ENCODE peak calls at places on chromosomes 4 and X, in ten cellular contexts. U, Z, V, Y, O, G, Q, T, A and W are unnamed samples.

GRCh38 chr4:176002007-176002623 is 63.5 kb upstream of the WDR17 start:
- DNase-seq in T (no peak), U (peak; percentile 63), A (no peak), Q (no peak), G (peak; percentile 31), Y (peak; percentile 87), V (peak; percentile 61), Z (peak; percentile 47), O (peak; percentile 33), W (no peak)

GRCh38 chr4:112523008-112523440 is 7.0 kb upstream of the NEUROG2 start:
- DNase-seq in O (peak; percentile 64), Y (peak; percentile 84), V (no peak), Q (peak; percentile 66), A (no peak), U (peak; percentile 81), Z (no peak), G (peak; percentile 57), T (no peak), W (no peak)

GRCh38 chr4:43132010-43132582 is 239.6 kb downstream of the GRXCR1 start:
- DNase-seq in Z (peak; percentile 34), T (no peak), A (no peak), Y (peak; percentile 39), U (peak; percentile 76), Q (peak; percentile 66), O (peak; percentile 85), G (peak; percentile 65), V (no peak), W (no peak)

GRCh38 chrX:70439016-70439415 is 5.6 kb upstream of the DLG3 start:
- DNase-seq in Y (no peak), U (no peak), Q (no peak), O (no peak), T (no peak), Z (no peak), G (peak; percentile 34), V (no peak), A (no peak), W (no peak)

GRCh38 chrX:39416547-39417262 is 615.4 kb downstream of the MID1IP1 start:
- DNase-seq in V (no peak), A (no peak), T (no peak), U (no peak), Z (no peak), Y (no peak), O (no peak), Q (no peak), G (no peak), W (no peak)

GRCh38 chrX:109774136-109774535 is 41.1 kb upstream of the ACSL4 start:
- DNase-seq in Y (no peak), Z (no peak), Q (no peak), V (no peak), G (no peak), O (no peak), U (no peak), T (no peak), A (no peak), W (no peak)

GRCh38 chrX:103477496-103477895 is 41.8 kb downstream of the RAB40A start:
- DNase-seq in O (no peak), U (no peak), Q (peak; percentile 42), A (no peak), T (no peak), Z (no peak), V (no peak), G (no peak), Y (no peak), W (no peak)

GRCh38 chrX:56107320-56107719 is 124.8 kb upstream of the KLF8 start:
- DNase-seq in V (no peak), Z (no peak), U (no peak), G (no peak), T (no peak), A (no peak), Y (no peak), Q (no peak), O (no peak), W (no peak)

GRCh38 chr4:119238068-119238722 is 25.7 kb downstream of the USP53 start:
- DNase-seq in Z (no peak), T (no peak), A (no peak), U (no peak), V (no peak), Y (no peak), Q (peak; percentile 20), O (no peak), G (no peak), W (no peak)

GRCh38 chr4:30828290-30828926 is 108.2 kb downstream of the PCDH7 start:
- DNase-seq in T (no peak), V (no peak), Q (peak; percentile 18), A (no peak), Y (no peak), G (peak; percentile 88), O (no peak), U (no peak), Z (no peak), W (peak; percentile 9)

GRCh38 chrX:119735467-119735866 is 22.9 kb upstream of the SOWAHD start:
- DNase-seq in Q (no peak), O (no peak), G (no peak), U (no peak), T (no peak), V (no peak), Z (peak; percentile 40), A (no peak), Y (no peak), W (no peak)

DNA sequence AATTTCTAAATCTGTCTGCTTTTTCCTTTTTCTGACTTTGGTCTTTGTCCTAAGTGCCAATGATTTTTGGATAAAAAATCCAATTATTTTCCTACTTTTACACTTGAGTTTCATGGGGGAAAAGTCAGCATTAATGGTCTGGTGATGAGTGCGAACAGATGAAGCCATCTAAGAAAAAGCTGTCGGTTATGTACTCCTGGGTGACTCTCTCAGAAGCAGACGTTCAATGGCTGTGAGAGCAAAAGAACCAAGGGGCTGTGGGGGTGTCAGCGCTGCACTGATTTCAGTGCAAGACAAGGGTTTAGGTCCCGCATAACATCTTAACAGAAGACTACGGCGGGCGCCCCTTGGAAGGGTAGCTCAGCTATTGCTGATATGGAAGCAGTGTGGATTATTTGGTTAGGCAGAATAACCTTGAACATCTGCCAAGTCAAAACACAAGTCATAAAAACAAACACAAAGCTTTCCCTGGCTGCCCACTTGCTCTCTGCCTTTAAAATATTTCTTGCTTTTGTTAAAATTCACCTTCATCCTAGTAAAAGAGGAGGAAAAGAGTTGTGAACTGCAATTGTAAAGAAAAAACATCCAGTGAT is 240.5 kb downstream of the MAML3 start:
- DNase-seq in O (peak; percentile 49), Q (peak; percentile 51), Y (no peak), V (no peak), G (peak; percentile 47), Z (no peak), U (peak; percentile 54), A (no peak), T (no peak), W (no peak)
- H3K4me3 ChIP-seq in O (no peak overlapping the region), Q (no peak overlapping the region), Y (no peak overlapping the region), V (no peak overlapping the region), G (peak overlapping the region; percentile 30), Z (no peak overlapping the region), U (no peak overlapping the region), A (no peak overlapping the region), T (no peak overlapping the region), W (no peak overlapping the region)

DNA sequence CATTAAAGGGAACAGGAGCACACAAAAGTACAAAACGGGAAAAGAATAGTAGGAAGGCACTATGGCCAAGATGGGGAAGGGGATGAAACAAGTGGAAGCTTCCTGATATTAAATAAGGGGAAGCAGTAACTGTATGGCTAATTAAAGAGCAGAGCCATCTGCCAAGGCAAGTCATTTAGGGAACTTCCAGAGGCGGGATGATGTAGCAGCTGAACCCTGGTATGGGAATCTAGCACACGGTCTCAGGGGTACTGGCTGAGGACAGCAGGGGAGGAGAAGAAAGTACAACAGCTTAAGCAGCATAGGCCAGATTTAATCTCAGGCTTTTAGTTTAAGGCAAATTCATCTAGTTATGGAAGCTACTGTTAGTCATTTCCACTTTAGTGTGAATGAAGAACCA is 59.1 kb downstream of the IGFBP7 start:
- DNase-seq in Z (no peak), A (no peak), G (no peak), Q (peak; percentile 24), T (no peak), O (no peak), U (no peak), Y (no peak), V (no peak), W (no peak)
- H3K36me3 ChIP-seq in Z (no peaks in the 10 kb centered on the region), A (no peaks in the 10 kb centered on the region), G (no peaks in the 10 kb centered on the region), Q (peaks cover 4% of the 10 kb centered on the region), T (no peaks in the 10 kb centered on the region), O (no peaks in the 10 kb centered on the region), U (no peaks in the 10 kb centered on the region), Y (no peaks in the 10 kb centered on the region), V (no peaks in the 10 kb centered on the region), W (peaks cover 4% of the 10 kb centered on the region)

GRCh38 chr4:141196227-141196928 is 24.3 kb upstream of the ZNF330 start:
- DNase-seq in U (no peak), A (no peak), T (no peak), V (no peak), Y (no peak), Z (no peak), G (no peak), O (no peak), Q (no peak), W (no peak)

GRCh38 chr4:141195095-141195707 is 25.5 kb upstream of the ZNF330 start:
- DNase-seq in O (no peak), T (no peak), U (peak; percentile 17), V (no peak), Q (no peak), A (no peak), G (no peak), Z (no peak), Y (no peak), W (no peak)

GRCh38 chr4:141193516-141193915 is 27.2 kb upstream of the ZNF330 start:
- DNase-seq in V (no peak), G (no peak), U (no peak), Y (no peak), Z (peak; percentile 11), O (no peak), T (no peak), Q (no peak), A (no peak), W (no peak)

DNA sequence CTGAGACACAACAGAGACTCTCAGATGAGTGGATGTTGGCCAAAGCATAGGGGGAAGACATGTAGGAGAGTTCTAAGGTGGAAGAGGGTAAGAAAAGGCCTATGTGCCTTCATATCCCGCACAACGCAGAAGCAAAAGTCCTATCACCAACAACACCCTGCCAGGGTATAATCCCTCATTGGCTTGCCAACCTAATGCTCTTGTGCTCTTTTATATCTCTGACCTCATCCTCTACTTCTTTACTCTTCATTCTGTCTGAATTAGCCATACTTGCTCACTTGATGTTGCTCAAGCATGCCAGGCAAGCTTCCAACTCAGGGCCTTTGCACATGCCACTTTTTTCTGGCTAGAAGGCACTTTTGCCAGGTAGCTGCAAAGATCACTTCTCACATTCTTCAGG is 28.1 kb upstream of the ZNF330 start:
- DNase-seq in O (no peak), U (no peak), Q (no peak), Y (no peak), T (no peak), Z (no peak), G (no peak), V (no peak), A (no peak), W (no peak)
- TF ChIP-seq CTCF in O (no peak), U (no peak), Q (no peak), Y (no peak), T (no peak), Z (no peak), G (no peak), V (no peak), A (no peak), W (no peak)

DNA sequence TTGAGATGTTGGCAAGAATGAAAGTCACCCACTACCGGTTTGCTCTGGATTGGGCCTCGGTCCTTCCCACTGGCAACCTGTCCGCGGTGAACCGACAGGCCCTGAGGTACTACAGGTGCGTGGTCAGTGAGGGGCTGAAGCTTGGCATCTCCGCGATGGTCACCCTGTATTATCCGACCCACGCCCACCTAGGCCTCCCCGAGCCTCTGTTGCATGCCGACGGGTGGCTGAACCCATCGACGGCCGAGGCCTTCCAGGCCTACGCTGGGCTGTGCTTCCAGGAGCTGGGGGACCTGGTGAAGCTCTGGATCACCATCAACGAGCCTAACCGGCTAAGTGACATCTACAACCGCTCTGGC is 12.3 kb downstream of the RPL9 start:
- DNase-seq in T (no peak), V (no peak), Y (no peak), A (no peak), Q (no peak), O (no peak), Z (no peak), G (no peak), U (no peak), W (no peak)
- H3K4me3 ChIP-seq in T (peak overlapping the region; percentile 49), V (no peak overlapping the region), Y (peak overlapping the region; percentile 41), A (peak overlapping the region; percentile 58), Q (no peak overlapping the region), O (peak overlapping the region; percentile 47), Z (no peak overlapping the region), G (no peak overlapping the region), U (no peak overlapping the region), W (peak overlapping the region; percentile 32)